ENCODE peak calls at places on chromosomes 3 and 15, in ten cellular contexts. J is sigmoid colon, E is foreskin fibroblast, M is WERI-Rb-1, D is cardiac fibroblast, T is astrocyte, N is PC-9, B is AG04450, O is fibroblast of mammary gland, C is A549. P is an unnamed sample.

GRCh38 chr3:63295806-63296205 is 17.7 kb downstream of the SYNPR start:
- DNase-seq in O (no peak), D (no peak), N (no peak), M (no peak), J (no peak), B (no peak), T (no peak), E (no peak), C (no peak), P (no peak)

GRCh38 chr3:134535186-134535974 is 49.5 kb downstream of the CEP63 start:
- DNase-seq in E (no peak), O (no peak), D (no peak), C (no peak), M (no peak), B (no peak), N (no peak), T (peak; percentile 46), J (no peak), P (no peak)

GRCh38 chr3:113867506-113867905 is 28.9 kb downstream of the GRAMD1C start:
- DNase-seq in B (peak; percentile 18), E (peak; percentile 39), C (no peak), J (no peak), N (no peak), M (no peak), D (peak; percentile 87), T (peak; percentile 61), O (peak; percentile 65), P (peak; percentile 7)

GRCh38 chr3:101009386-101009785 is 16.2 kb upstream of the ABI3BP start:
- DNase-seq in D (peak; percentile 68), C (no peak), M (no peak), O (peak; percentile 61), J (no peak), N (no peak), E (peak; percentile 24), T (no peak), B (no peak), P (no peak)

GRCh38 chr3:156575661-156576450 is 20.9 kb upstream of the SSR3 start:
- DNase-seq in N (no peak), E (no peak), D (no peak), C (no peak), T (no peak), J (no peak), B (no peak), O (no peak), M (no peak), P (no peak)

GRCh38 chr3:171563298-171563697 is 103.1 kb upstream of the TNIK start:
- DNase-seq in O (no peak), E (no peak), M (peak; percentile 20), D (no peak), J (no peak), N (no peak), B (no peak), T (no peak), C (no peak), P (no peak)

GRCh38 chr15:66154581-66154980 is 99.0 kb downstream of the MEGF11 start:
- DNase-seq in O (no peak), M (no peak), N (no peak), B (no peak), E (no peak), D (no peak), T (no peak), C (no peak), J (no peak), P (no peak)

GRCh38 chr3:147007736-147008245 is 398.6 kb downstream of the ZIC4 start:
- DNase-seq in T (no peak), M (no peak), J (no peak), O (peak; percentile 18), N (no peak), C (no peak), D (peak; percentile 5), E (peak; percentile 29), B (no peak), P (no peak)

GRCh38 chr15:69244798-69245197 is 53.9 kb upstream of the PAQR5 start:
- DNase-seq in O (no peak), E (no peak), T (peak; percentile 4), C (no peak), J (no peak), B (no peak), D (no peak), N (no peak), M (no peak), P (no peak)

GRCh38 chr15:52652984-52653383 is 26.2 kb downstream of the ATOSA start:
- DNase-seq in T (peak; percentile 91), N (peak; percentile 13), D (peak; percentile 79), J (no peak), M (no peak), B (peak; percentile 72), E (peak; percentile 34), C (no peak), O (peak; percentile 66), P (peak; percentile 60)

GRCh38 chr15:70492240-70493177 is 270.8 kb downstream of the UACA start:
- DNase-seq in M (no peak), C (peak; percentile 77), D (peak; percentile 85), E (peak; percentile 78), O (peak; percentile 90), J (no peak), T (peak; percentile 90), N (peak; percentile 90), B (no peak), P (peak; percentile 72)

GRCh38 chr3:39065197-39065596 is 13.4 kb downstream of the WDR48 start:
- DNase-seq in O (peak; percentile 31), M (peak; percentile 27), B (no peak), D (peak; percentile 54), N (no peak), C (peak; percentile 35), E (peak; percentile 14), T (peak; percentile 46), J (no peak), P (peak; percentile 48)

GRCh38 chr3:59043391-59043790 is 6.4 kb downstream of the CFAP20DC start:
- DNase-seq in O (no peak), J (no peak), M (no peak), B (no peak), D (no peak), T (no peak), C (no peak), E (no peak), N (no peak), P (no peak)

GRCh38 chr15:83652606-83653204 is 1.2 kb upstream of the ADAMTSL3 start:
- DNase-seq in T (no peak), N (no peak), C (no peak), J (no peak), D (no peak), E (no peak), M (no peak), B (no peak), O (no peak), P (no peak)

GRCh38 chr3:177245257-177245656 is 48.0 kb upstream of the TBL1XR1 start:
- DNase-seq in E (no peak), N (no peak), T (no peak), M (no peak), J (no peak), B (no peak), D (no peak), C (no peak), O (no peak), P (no peak)

GRCh38 chr3:114104414-114104813 is 47.9 kb downstream of the QTRT2 start:
- DNase-seq in M (no peak), D (peak; percentile 66), C (no peak), N (no peak), B (no peak), E (no peak), O (no peak), T (peak; percentile 31), J (no peak), P (no peak)

GRCh38 chr15:45166792-45167630 is 20.8 kb downstream of the SHF start:
- DNase-seq in T (peak; percentile 69), C (peak; percentile 78), N (peak; percentile 79), M (peak; percentile 96), J (peak; percentile 95), O (peak; percentile 77), E (peak; percentile 79), B (peak; percentile 53), D (peak; percentile 83), P (peak; percentile 83)
- TF ChIP-seq CTCF in T (peak; percentile 39), C (peak; percentile 32), N (peak; percentile 71), M (peak; percentile 79), J (peak; percentile 42), O (peak; percentile 57), E (peak; percentile 70), B (peak; percentile 71), D (peak; percentile 74), P (peak; percentile 62)

GRCh38 chr3:5082658-5083030 is 39.4 kb upstream of the ARL8B start:
- DNase-seq in B (no peak), E (no peak), J (no peak), O (no peak), T (no peak), N (no peak), C (no peak), D (no peak), M (no peak), P (no peak)
- H3K4me3 ChIP-seq in B (no peak overlapping the region), E (no peak overlapping the region), J (no peak overlapping the region), O (no peak overlapping the region), T (no peak overlapping the region), N (no peak overlapping the region), C (no peak overlapping the region), D (no peak overlapping the region), M (no peak overlapping the region), P (no peak overlapping the region)

GRCh38 chr3:53493997-53494791 is at the start of gene CACNA1D:
- DNase-seq in B (no peak), D (no peak), C (no peak), M (peak; percentile 52), J (no peak), O (no peak), E (no peak), T (no peak), N (peak; percentile 20), P (no peak)
- TF ChIP-seq CTCF in B (no peak), D (no peak), C (no peak), M (no peak), J (no peak), O (no peak), E (no peak), T (no peak), N (no peak), P (no peak)

GRCh38 chr3:183116051-183116614 is 16.8 kb upstream of the MCCC1 start:
- DNase-seq in J (no peak), T (no peak), E (no peak), D (no peak), M (peak; percentile 84), O (no peak), B (no peak), C (peak; percentile 64), N (no peak), P (no peak)
- H3K4me3 ChIP-seq in J (no peak overlapping the region), T (no peak overlapping the region), E (no peak overlapping the region), D (no peak overlapping the region), M (peak overlapping the region; percentile 42), O (no peak overlapping the region), B (no peak overlapping the region), C (peak overlapping the region; percentile 55), N (no peak overlapping the region), P (no peak overlapping the region)

DNA sequence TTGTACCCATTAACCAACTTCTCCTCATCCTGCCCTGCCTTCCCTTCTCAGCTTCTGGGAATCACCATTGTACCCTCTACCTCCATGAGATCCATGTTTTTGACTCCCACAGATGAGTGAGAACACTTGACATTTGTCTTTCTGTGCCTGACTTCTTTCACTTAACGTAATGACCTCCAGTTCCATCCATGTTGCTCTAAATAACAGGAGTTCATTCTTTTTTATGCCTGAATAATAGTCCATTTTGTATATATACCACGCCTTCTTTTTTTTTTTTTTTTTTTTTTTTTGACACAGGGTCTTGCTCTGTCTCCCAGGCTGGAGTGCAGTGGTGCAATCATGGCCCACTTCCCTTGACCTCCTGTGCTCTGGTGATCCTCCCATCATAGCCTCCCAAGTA is 6.7 kb downstream of the SNX1 start:
- DNase-seq in J (no peak), T (no peak), N (no peak), C (no peak), E (no peak), D (no peak), O (no peak), M (no peak), B (no peak), P (no peak)
- TF ChIP-seq CTCF in J (no peak), T (no peak), N (no peak), C (no peak), E (no peak), D (no peak), O (no peak), M (no peak), B (no peak), P (no peak)